ENCODE peak calls at places on chromosomes 3 and 15, in ten cellular contexts. L is transverse colon, J is K562, A is lower lobe of right lung, U is spleen, F is left lung, X is psoas muscle, R is H1, O is adrenal gland, N is ovary. D is an unnamed sample. For H3K4me1, the result is how much of the 10 kb centered on the place peaks cover.

GRCh38 chr15:43828061-43828657 is 1.4 kb downstream of the WDR76 start:
- DNase-seq in N (no peak), J (no peak), A (no peak), R (no peak), U (no peak), L (no peak), F (no peak), O (no peak), X (no peak), D (no peak)

GRCh38 chr3:123303976-123304560 is 102.3 kb downstream of the SEC22A start:
- DNase-seq in O (no peak), L (no peak), X (no peak), U (peak), N (no peak), A (no peak), F (no peak), R (no peak), J (no peak), D (no peak)

GRCh38 chr15:98700501-98700900 is 52.2 kb downstream of the IGF1R start:
- DNase-seq in O (no peak), N (no peak), F (no peak), R (no peak), J (no peak), L (no peak), A (no peak), X (no peak), U (no peak), D (no peak)

GRCh38 chr3:196739671-196740475 is at the start of gene PAK2:
- DNase-seq in A (peak), X (peak), U (peak), O (peak), R (peak), N (peak), J (peak), F (peak), L (peak), D (peak)

GRCh38 chr3:66884659-66885058 is 113.4 kb upstream of the KBTBD8 start:
- DNase-seq in L (no peak), A (no peak), F (no peak), X (no peak), R (no peak), N (no peak), O (no peak), U (no peak), J (no peak), D (no peak)

GRCh38 chr15:51907136-51907862 is 64.3 kb downstream of the LEO1 start:
- DNase-seq in U (no peak), J (peak), O (no peak), X (no peak), F (peak), N (no peak), A (no peak), R (no peak), L (peak), D (no peak)

GRCh38 chr3:133930341-133930933 is 34.8 kb upstream of the RAB6B start:
- DNase-seq in O (no peak), U (peak), J (peak), X (no peak), F (no peak), A (no peak), L (no peak), N (no peak), R (peak), D (peak)

GRCh38 chr3:195250473-195251251 is 20.3 kb downstream of the XXYLT1 start:
- DNase-seq in U (no peak), J (no peak), F (no peak), X (no peak), A (no peak), R (peak), N (peak), O (peak), L (no peak), D (peak)

GRCh38 chr15:39885099-39885777 is 34.8 kb downstream of the GPR176 start:
- DNase-seq in J (no peak), N (no peak), L (no peak), O (no peak), X (no peak), R (no peak), F (no peak), A (no peak), U (no peak), D (no peak)

GRCh38 chr15:79811406-79812405 is 85.1 kb downstream of the MTHFS start:
- DNase-seq in R (no peak), X (peak), J (no peak), U (no peak), N (peak), A (peak), O (peak), L (peak), F (peak), D (peak)

GRCh38 chr15:61748529-61748928 is 311.7 kb downstream of the VPS13C start:
- DNase-seq in L (no peak), O (no peak), J (no peak), X (no peak), F (no peak), R (no peak), A (no peak), U (no peak), N (no peak), D (no peak)

GRCh38 chr3:177538064-177538742 is 340.9 kb upstream of the TBL1XR1 start:
- DNase-seq in J (no peak), L (no peak), F (no peak), N (peak), U (no peak), A (no peak), R (no peak), O (peak), X (peak), D (no peak)

GRCh38 chr15:51884517-51885236 is 55.2 kb downstream of the TMOD3 start:
- DNase-seq in A (no peak), O (no peak), R (no peak), L (no peak), U (no peak), N (no peak), F (no peak), J (no peak), X (no peak), D (no peak)

GRCh38 chr3:184737063-184737462 is 25.2 kb upstream of the MAGEF1 start:
- DNase-seq in J (no peak), U (peak), O (no peak), R (peak), F (peak), N (no peak), L (no peak), A (no peak), X (no peak), D (no peak)

GRCh38 chr3:129947916-129948315 is 26.6 kb upstream of the TRH start:
- DNase-seq in R (no peak), L (no peak), N (no peak), F (no peak), U (peak), O (no peak), X (no peak), J (no peak), A (no peak), D (no peak)

GRCh38 chr15:90598053-90598577 is 68.4 kb downstream of the CRTC3 start:
- DNase-seq in R (no peak), X (peak), L (peak), A (peak), O (peak), N (peak), F (peak), J (peak), U (peak), D (no peak)

GRCh38 chr3:77125934-77126333 is 86.0 kb downstream of the ROBO2 start:
- DNase-seq in R (no peak), F (no peak), J (no peak), U (no peak), O (no peak), A (no peak), X (no peak), L (no peak), N (no peak), D (no peak)

GRCh38 chr15:89575656-89576416 is 567 bp downstream of the TICRR start:
- DNase-seq in A (no peak), U (no peak), X (no peak), L (no peak), J (no peak), N (no peak), F (peak), R (peak), O (no peak), D (peak)

GRCh38 chr3:123792473-123793201 is 91.5 kb downstream of the MYLK start:
- DNase-seq in X (no peak), N (no peak), R (peak), A (no peak), O (no peak), L (no peak), J (no peak), U (no peak), F (no peak), D (no peak)

GRCh38 chr15:80776420-80777045 is 2.6 kb upstream of the CEMIP start:
- DNase-seq in L (peak), X (peak), R (peak), U (peak), F (peak), O (peak), A (peak), J (peak), N (peak), D (peak)

GRCh38 chr3:46098319-46098761 is 71.1 kb upstream of the XCR1 start:
- DNase-seq in L (peak), X (peak), U (peak), A (peak), R (no peak), O (peak), N (peak), J (no peak), F (peak), D (peak)

GRCh38 chr3:149369991-149370866 is 7.2 kb downstream of the TM4SF1 start:
- DNase-seq in R (no peak), A (no peak), N (no peak), L (no peak), J (no peak), X (no peak), F (no peak), O (no peak), U (no peak), D (peak)
- H3K4me1 ChIP-seq in R (under half), A (half or more), N (under half), L (half or more), J (under half), X (under half), F (under half), O (under half), U (under half), D (under half)

GRCh38 chr3:126371096-126371705 is 14.0 kb upstream of the KLF15 start:
- DNase-seq in F (peak), N (peak), U (peak), L (no peak), J (no peak), A (no peak), R (no peak), O (no peak), X (no peak), D (no peak)
- H3K27ac ChIP-seq in F (no peak), N (no peak), U (no peak), L (no peak), J (no peak), A (no peak), R (no peak), O (no peak), X (peak), D (no peak)

GRCh38 chr3:49006591-49007067 is 562 bp upstream of the WDR6 start:
- DNase-seq in F (peak), J (no peak), X (peak), N (peak), A (no peak), U (no peak), O (peak), L (peak), R (no peak), D (peak)

GRCh38 chr3:49005998-49006397 is 1.2 kb upstream of the WDR6 start:
- DNase-seq in U (no peak), O (peak), X (no peak), L (no peak), R (no peak), J (no peak), A (no peak), F (no peak), N (no peak), D (no peak)

GRCh38 chr3:49005298-49005680 is 1.9 kb upstream of the WDR6 start:
- DNase-seq in L (no peak), R (no peak), X (no peak), J (no peak), F (no peak), N (no peak), U (no peak), A (no peak), O (no peak), D (no peak)

GRCh38 chr3:49007771-49008528 is 759 bp downstream of the WDR6 start:
- DNase-seq in L (peak), X (peak), F (peak), J (peak), N (peak), R (peak), A (peak), U (peak), O (peak), D (peak)

DNA sequence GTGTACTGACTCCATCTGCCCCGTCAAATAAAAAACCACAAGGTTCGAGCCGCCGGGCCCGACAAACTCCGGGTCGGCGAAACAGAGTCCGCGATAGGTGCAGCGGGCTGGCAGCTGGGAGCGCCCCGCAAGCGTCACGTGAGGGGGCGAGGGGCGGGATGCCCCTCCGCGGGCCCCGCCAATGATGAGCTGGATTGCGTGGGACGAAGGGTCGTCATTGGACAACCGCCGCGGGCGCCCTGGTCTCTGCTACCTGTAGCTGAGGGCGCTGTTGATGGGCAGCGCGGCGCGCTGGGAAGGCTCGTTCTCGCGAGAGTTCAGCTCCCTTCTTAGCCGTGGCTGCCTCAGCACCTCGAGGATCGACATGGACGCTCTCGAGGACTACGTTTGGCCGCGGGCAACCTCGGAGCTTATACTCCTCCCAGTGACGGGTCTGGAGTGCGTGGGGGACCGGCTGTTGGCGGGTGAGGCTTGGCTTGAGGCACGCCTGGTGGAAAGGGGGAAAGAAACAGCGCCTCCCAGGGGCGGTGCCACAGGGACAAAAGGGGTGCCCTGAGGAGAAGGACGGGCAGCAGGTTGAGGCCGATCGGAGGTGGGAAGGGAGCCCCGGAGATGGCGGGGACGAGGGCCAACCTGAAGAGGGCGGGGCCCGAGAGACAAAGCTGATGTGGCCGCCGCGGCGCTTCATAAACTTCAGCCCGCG is at the start of gene WDR6:
- DNase-seq in R (peak), F (peak), N (peak), L (peak), O (peak), X (peak), J (peak), U (peak), A (peak), D (peak)
- TF ChIP-seq CTCF in R (no peak), F (peak), N (peak), L (peak), O (no peak), X (peak), J (peak), U (peak), A (peak), D (peak)

GRCh38 chr3:11604139-11604895 is 39.4 kb downstream of the VGLL4 start:
- DNase-seq in L (no peak), O (no peak), R (no peak), F (no peak), J (peak), N (peak), A (no peak), X (no peak), U (no peak), D (peak)

GRCh38 chr3:11603628-11604027 is 40.1 kb downstream of the VGLL4 start:
- DNase-seq in N (peak), U (no peak), F (no peak), L (no peak), R (no peak), J (no peak), A (no peak), O (no peak), X (peak), D (peak)

GRCh38 chr3:11602441-11602840 is 41.3 kb downstream of the VGLL4 start:
- DNase-seq in A (no peak), O (no peak), U (no peak), X (no peak), L (no peak), R (no peak), F (no peak), J (no peak), N (no peak), D (no peak)

GRCh38 chr3:11601446-11602241 is 42.1 kb downstream of the VGLL4 start:
- DNase-seq in J (no peak), N (peak), U (peak), F (no peak), O (no peak), L (no peak), R (no peak), A (no peak), X (peak), D (no peak)

DNA sequence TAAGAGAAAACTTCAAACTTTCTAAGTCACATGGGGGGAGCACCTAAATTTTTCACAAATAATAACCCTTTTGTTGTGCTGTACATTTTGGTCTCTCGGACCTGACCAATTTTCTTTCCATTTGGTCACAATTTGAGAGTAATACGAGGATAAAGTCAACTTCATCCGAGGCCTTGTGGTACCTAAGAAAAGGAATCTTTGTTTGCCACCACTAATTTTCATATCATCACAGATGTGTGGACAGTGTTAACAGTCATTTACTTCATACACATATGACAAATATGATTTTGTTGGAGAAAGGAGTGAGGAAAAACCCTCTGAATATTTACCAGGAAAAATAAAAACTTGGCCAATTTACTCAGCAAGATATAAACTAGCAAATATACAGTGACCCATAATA is 40.8 kb downstream of the VGLL4 start:
- DNase-seq in A (no peak), O (no peak), L (no peak), F (no peak), R (no peak), N (no peak), X (no peak), U (no peak), J (no peak), D (no peak)
- H3K4me1 ChIP-seq in A (under half), O (under half), L (under half), F (under half), R (under half), N (under half), X (half or more), U (half or more), J (under half), D (under half)

DNA sequence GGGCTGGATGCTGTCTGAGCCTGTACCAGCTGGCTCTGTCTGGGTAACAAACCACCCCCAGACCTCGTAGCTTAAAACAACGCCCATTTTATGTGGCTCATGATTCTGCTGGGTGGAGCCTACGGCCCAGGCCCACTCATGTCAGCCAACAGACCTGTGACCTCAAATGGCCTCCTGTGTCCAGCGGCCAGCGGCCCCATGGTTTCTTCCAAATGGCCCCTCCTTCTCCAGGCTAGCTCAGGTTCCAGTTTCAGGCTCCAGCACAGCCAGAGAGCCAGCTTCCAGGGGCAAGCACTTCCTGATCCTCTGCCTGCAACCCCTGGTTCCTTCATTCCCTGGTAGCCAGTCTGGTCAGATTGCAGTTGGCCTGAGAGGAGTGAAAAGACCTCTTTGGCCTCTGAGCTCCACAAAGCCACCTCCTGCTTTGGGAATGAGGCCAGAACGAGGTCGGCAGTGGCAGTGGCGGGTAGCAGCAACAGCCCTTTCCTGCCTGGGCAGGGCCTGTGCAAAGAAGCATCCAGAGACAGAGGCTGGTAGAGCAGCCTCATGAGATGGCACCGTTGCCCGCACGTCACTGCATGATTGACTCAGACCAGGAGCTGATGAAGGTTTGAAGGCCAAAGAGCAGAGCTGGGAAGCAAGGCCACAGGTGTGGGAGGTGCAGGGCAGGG is 21.0 kb upstream of the PLXNA1 start:
- DNase-seq in A (no peak), F (peak), N (peak), U (peak), R (no peak), J (peak), O (no peak), X (peak), L (no peak), D (no peak)
- H3K27ac ChIP-seq in A (no peak), F (no peak), N (no peak), U (peak), R (no peak), J (no peak), O (no peak), X (peak), L (no peak), D (no peak)

GRCh38 chr3:101131767-101132166 is 138.5 kb upstream of the ABI3BP start:
- DNase-seq in X (no peak), A (no peak), R (no peak), O (no peak), U (no peak), J (peak), F (no peak), N (no peak), L (no peak), D (no peak)
- TF ChIP-seq CTCF in X (no peak), A (no peak), R (no peak), O (no peak), U (no peak), J (peak), F (no peak), N (no peak), L (no peak), D (no peak)

GRCh38 chr3:10396083-10396482 is 75.2 kb upstream of the SEC13 start:
- DNase-seq in A (no peak), U (peak), R (no peak), X (no peak), N (no peak), L (no peak), F (no peak), J (no peak), O (no peak), D (no peak)

GRCh38 chr3:10394491-10395025 is 73.6 kb upstream of the SEC13 start:
- DNase-seq in U (peak), J (no peak), X (no peak), O (no peak), N (no peak), L (no peak), F (no peak), R (no peak), A (no peak), D (no peak)

GRCh38 chr3:10395196-10395595 is 74.3 kb upstream of the SEC13 start:
- DNase-seq in J (no peak), A (no peak), X (no peak), U (no peak), N (no peak), R (no peak), F (no peak), L (no peak), O (no peak), D (no peak)

GRCh38 chr3:10396931-10397330 is 76.0 kb upstream of the SEC13 start:
- DNase-seq in J (no peak), L (no peak), N (no peak), O (no peak), U (peak), A (no peak), R (no peak), X (no peak), F (no peak), D (no peak)

GRCh38 chr3:10395671-10396070 is 74.8 kb upstream of the SEC13 start:
- DNase-seq in R (no peak), J (no peak), N (no peak), A (no peak), F (no peak), O (no peak), L (peak), X (no peak), U (peak), D (no peak)
- H3K4me1 ChIP-seq in R (under half), J (under half), N (under half), A (under half), F (under half), O (under half), L (under half), X (under half), U (under half), D (under half)

GRCh38 chr3:13138566-13139145 is 65.4 kb upstream of the IQSEC1 start:
- DNase-seq in O (no peak), N (no peak), L (peak), X (no peak), U (no peak), A (peak), R (no peak), J (no peak), F (no peak), D (no peak)
- H3K27ac ChIP-seq in O (no peak), N (no peak), L (no peak), X (no peak), U (peak), A (no peak), R (no peak), J (no peak), F (no peak), D (no peak)

GRCh38 chr15:65336767-65337435 is 32.4 kb downstream of the RNU5B-1 start:
- DNase-seq in L (no peak), J (no peak), N (no peak), A (no peak), X (no peak), O (no peak), R (no peak), U (peak), F (no peak), D (no peak)
- TF ChIP-seq CTCF in L (no peak), J (no peak), N (no peak), A (no peak), X (no peak), O (no peak), R (no peak), U (no peak), F (no peak), D (no peak)

D was measured in cardiac muscle cell.